ENCODE peak calls at places on chromosomes 5 and 9, in five cellular contexts. V is mesenchymal stem cell, C is trophoblast cell, E is H9, H is H1. U is an unnamed sample.
A peak's percentile ranks its signal among the peaks of the same experiment; 100 is the strongest.

GRCh38 chr5:175689147-175689991 is 31.5 kb downstream of the HRH2 start:
- DNase-seq in E (no peak), V (no peak), C (peak; percentile 39), H (no peak), U (no peak)

GRCh38 chr5:13477118-13477737 is 467.3 kb downstream of the DNAH5 start:
- DNase-seq in C (peak; percentile 76), H (no peak), E (no peak), V (peak; percentile 50), U (no peak)

GRCh38 chr5:59037453-59038168 is 454.7 kb downstream of the RAB3C start:
- DNase-seq in H (no peak), E (no peak), C (no peak), V (no peak), U (no peak)

GRCh38 chr5:168317521-168318147 is 26.2 kb downstream of the WWC1 start:
- DNase-seq in E (no peak), V (peak; percentile 91), H (no peak), C (peak; percentile 96), U (no peak)

GRCh38 chr5:16065810-16066209 is 113.8 kb downstream of the MARCHF11 start:
- DNase-seq in C (no peak), H (no peak), V (peak; percentile 2), E (no peak), U (no peak)

GRCh38 chr9:70120834-70121510 is 77.3 kb downstream of the MAMDC2 start:
- DNase-seq in E (no peak), V (peak; percentile 96), C (peak; percentile 97), H (no peak), U (no peak)

GRCh38 chr5:4116834-4117233 is 521.2 kb downstream of the IRX1 start:
- DNase-seq in C (no peak), V (no peak), H (no peak), E (no peak), U (no peak)

GRCh38 chr5:61613679-61614078 is 281.6 kb downstream of the ZSWIM6 start:
- DNase-seq in C (no peak), E (no peak), V (no peak), H (no peak), U (no peak)

GRCh38 chr5:151153766-151154272 is 3.8 kb downstream of the ANXA6 start:
- DNase-seq in E (no peak), C (no peak), V (peak; percentile 42), H (no peak), U (no peak)

GRCh38 chr9:83538890-83539238 is 663 bp upstream of the FRMD3 start:
- DNase-seq in C (no peak), H (no peak), V (no peak), E (no peak), U (no peak)

GRCh38 chr5:175697846-175698245 is 40.0 kb downstream of the HRH2 start:
- DNase-seq in C (no peak), V (no peak), H (no peak), E (no peak), U (no peak)

GRCh38 chr5:132059043-132059695 is 1.3 kb upstream of the IL3 start:
- DNase-seq in V (no peak), C (no peak), E (peak; percentile 18), H (peak; percentile 39), U (no peak)

GRCh38 chr9:129146441-129146933 is 31.6 kb downstream of the IER5L start:
- DNase-seq in E (no peak), H (no peak), V (peak; percentile 51), C (no peak), U (no peak)

GRCh38 chr9:129145841-129146292 is 32.2 kb downstream of the IER5L start:
- DNase-seq in H (peak; percentile 69), C (no peak), V (peak; percentile 90), E (peak; percentile 74), U (peak; percentile 85)

GRCh38 chr9:129143031-129143441 is 31.8 kb downstream of the PTPA start:
- DNase-seq in E (peak; percentile 88), V (peak; percentile 96), C (peak; percentile 60), H (peak; percentile 90), U (peak; percentile 67)

GRCh38 chr9:129143461-129143927 is 32.3 kb downstream of the PTPA start:
- DNase-seq in V (peak; percentile 94), E (peak; percentile 89), C (no peak), H (no peak), U (no peak)

GRCh38 chr9:129145316-129145715 is 32.7 kb downstream of the IER5L start:
- DNase-seq in C (no peak), V (peak; percentile 40), H (no peak), E (no peak), U (no peak)
- H2BK12ac ChIP-seq in C (peak overlapping the region; percentile 91), V (peak overlapping the region; percentile 93), H (peak overlapping the region; percentile 55), E (no peak overlapping the region), U (no peak overlapping the region)

GRCh38 chr5:172944741-172945140 is 14.5 kb upstream of the RPL26L1 start:
- DNase-seq in E (no peak), V (no peak), C (no peak), H (no peak), U (no peak)
- H2BK12ac ChIP-seq in E (no peak overlapping the region), V (no peak overlapping the region), C (peak overlapping the region; percentile 80), H (no peak overlapping the region), U (no peak overlapping the region)

DNA sequence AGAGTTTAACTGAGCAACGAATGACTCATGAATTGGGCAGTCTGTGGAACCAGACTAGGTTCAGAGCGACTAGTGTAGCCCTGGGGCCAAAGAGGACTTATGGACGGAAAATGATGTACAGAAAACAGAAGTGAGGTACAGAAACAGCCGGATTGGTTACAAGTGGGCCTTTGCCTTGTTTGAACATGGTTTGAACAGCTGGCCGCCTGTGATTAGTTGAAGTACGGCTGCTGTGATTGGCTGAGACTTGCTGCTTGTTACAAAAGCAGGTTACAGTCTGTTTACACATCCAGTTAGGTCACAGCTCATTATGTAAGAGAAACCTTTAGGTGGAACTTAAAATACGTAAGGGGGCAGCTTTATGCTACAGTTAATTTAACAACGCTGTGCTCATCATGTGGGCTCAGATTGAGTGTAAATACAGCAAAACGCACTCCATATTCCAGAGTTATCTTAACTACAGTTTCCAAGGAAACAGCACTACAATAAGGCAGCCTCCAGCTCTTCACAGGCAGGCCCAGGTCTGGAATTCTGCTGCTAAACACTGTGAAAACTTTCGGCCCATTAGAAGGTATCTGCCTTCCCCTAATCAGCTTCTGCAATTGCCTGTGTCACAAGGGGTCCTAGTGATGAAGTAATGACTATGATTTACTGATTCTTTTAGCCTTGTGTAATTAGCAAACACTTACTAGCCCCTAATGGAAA is 6.5 kb downstream of the AMACR start:
- DNase-seq in C (no peak), V (no peak), H (no peak), E (no peak), U (no peak)
- H2BK12ac ChIP-seq in C (no peak overlapping the region), V (no peak overlapping the region), H (no peak overlapping the region), E (no peak overlapping the region), U (no peak overlapping the region)

GRCh38 chr5:137651022-137651421 is 84.9 kb downstream of the KLHL3 start:
- DNase-seq in H (no peak), C (no peak), V (no peak), E (no peak), U (no peak)
- H2BK12ac ChIP-seq in H (no peak overlapping the region), C (no peak overlapping the region), V (no peak overlapping the region), E (no peak overlapping the region), U (no peak overlapping the region)

GRCh38 chr5:158464383-158464782 is 605.4 kb upstream of the CLINT1 start:
- DNase-seq in H (no peak), C (no peak), V (no peak), E (no peak), U (no peak)
- H2BK12ac ChIP-seq in H (no peak overlapping the region), C (no peak overlapping the region), V (no peak overlapping the region), E (no peak overlapping the region), U (no peak overlapping the region)

GRCh38 chr9:14340994-14341393 is 27.1 kb upstream of the NFIB start:
- DNase-seq in V (no peak), E (no peak), H (no peak), C (no peak), U (no peak)

GRCh38 chr9:14341437-14342133 is 27.6 kb upstream of the NFIB start:
- DNase-seq in V (no peak), E (no peak), H (no peak), C (no peak), U (no peak)

GRCh38 chr9:14343236-14343947 is 29.5 kb upstream of the NFIB start:
- DNase-seq in E (no peak), C (no peak), H (no peak), V (no peak), U (no peak)

GRCh38 chr9:14343948-14344547 is 30.1 kb upstream of the NFIB start:
- DNase-seq in H (no peak), E (no peak), V (no peak), C (no peak), U (no peak)

GRCh38 chr9:14342746-14343145 is 28.8 kb upstream of the NFIB start:
- DNase-seq in E (no peak), C (no peak), V (no peak), H (no peak), U (no peak)
- H2BK12ac ChIP-seq in E (no peak overlapping the region), C (no peak overlapping the region), V (no peak overlapping the region), H (no peak overlapping the region), U (no peak overlapping the region)

GRCh38 chr5:82730862-82731261 is 346.3 kb downstream of the TMEM167A start:
- DNase-seq in V (no peak), C (no peak), H (no peak), E (no peak), U (no peak)
- H2BK12ac ChIP-seq in V (no peak overlapping the region), C (no peak overlapping the region), H (no peak overlapping the region), E (no peak overlapping the region), U (no peak overlapping the region)

DNA sequence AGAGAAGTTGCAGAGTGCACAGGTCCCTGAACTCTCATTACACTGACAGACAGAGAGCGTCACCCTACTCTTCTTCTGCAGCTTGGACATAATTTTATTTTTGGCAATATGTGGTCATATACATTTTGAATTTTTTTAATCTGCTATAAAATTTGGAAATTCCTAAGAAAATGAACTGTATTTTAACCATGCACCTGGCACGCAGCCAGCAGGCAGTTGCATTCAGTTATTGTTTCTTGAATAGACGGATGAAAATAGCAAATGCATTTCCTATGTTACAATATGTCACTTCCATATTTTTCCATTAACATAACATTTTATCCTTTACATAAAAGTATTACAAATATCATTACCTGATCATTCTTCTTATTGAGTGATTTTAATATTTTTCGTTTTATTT is 100.2 kb downstream of the SLC25A46 start:
- DNase-seq in H (no peak), C (no peak), V (no peak), E (no peak), U (no peak)
- H2BK12ac ChIP-seq in H (no peak overlapping the region), C (no peak overlapping the region), V (no peak overlapping the region), E (no peak overlapping the region), U (no peak overlapping the region)

GRCh38 chr9:72168075-72168474 is 18.8 kb downstream of the GDA start:
- DNase-seq in C (no peak), E (no peak), V (no peak), H (no peak), U (no peak)
- H2BK12ac ChIP-seq in C (no peak overlapping the region), E (no peak overlapping the region), V (no peak overlapping the region), H (no peak overlapping the region), U (no peak overlapping the region)

GRCh38 chr9:124019771-124020519 is 8.4 kb downstream of the LHX2 start:
- DNase-seq in V (no peak), C (no peak), E (no peak), H (peak; percentile 60), U (no peak)
- H2BK12ac ChIP-seq in V (no peak overlapping the region), C (no peak overlapping the region), E (no peak overlapping the region), H (no peak overlapping the region), U (peak overlapping the region; percentile 24)

U was measured in neuronal stem cell.